ENCODE peak calls at places on chromosomes 16 and 17, in five cellular contexts. O, K, J, S and F are unnamed samples.

GRCh38 chr17:56110463-56111138 is 42.7 kb upstream of the ANKFN1 start:
- DNase-seq in O (no peak), K (peak; percentile 26), J (no peak), S (no peak), F (no peak)

GRCh38 chr16:86979061-86979460 is 338.1 kb downstream of the C16orf95 start:
- DNase-seq in O (no peak), K (no peak), J (no peak), S (no peak), F (no peak)

GRCh38 chr16:81778861-81779539 is at the start of gene PLCG2:
- DNase-seq in O (peak; percentile 89), K (peak; percentile 90), J (no peak), S (peak; percentile 76), F (peak; percentile 94)

GRCh38 chr17:46877466-46877865 is 26.1 kb downstream of the WNT9B start:
- DNase-seq in O (peak; percentile 53), K (no peak), J (no peak), S (no peak), F (no peak)

GRCh38 chr16:67663877-67664222 is 2.7 kb downstream of the ENKD1 start:
- DNase-seq in O (no peak), K (no peak), J (no peak), S (no peak), F (no peak)

GRCh38 chr16:87391950-87392822 is at the start of gene MAP1LC3B:
- DNase-seq in O (peak; percentile 100), K (peak; percentile 99), J (peak; percentile 58), S (peak; percentile 98), F (peak; percentile 99)

GRCh38 chr17:18225121-18225561 is 294 bp upstream of the LLGL1 start:
- DNase-seq in O (peak; percentile 98), K (peak; percentile 99), J (peak; percentile 64), S (peak; percentile 99), F (peak; percentile 99)

GRCh38 chr17:1255041-1255440 is 15.2 kb upstream of the BHLHA9 start:
- DNase-seq in O (no peak), K (no peak), J (no peak), S (no peak), F (no peak)

GRCh38 chr16:5018791-5019190 is 14.9 kb downstream of the NAGPA start:
- DNase-seq in O (no peak), K (no peak), J (no peak), S (no peak), F (no peak)

GRCh38 chr16:51845586-51845985 is 694.5 kb upstream of the SALL1 start:
- DNase-seq in O (no peak), K (no peak), J (no peak), S (no peak), F (no peak)

GRCh38 chr16:80938035-80938927 is 68.4 kb downstream of the CMC2 start:
- DNase-seq in O (no peak), K (peak; percentile 73), J (no peak), S (peak; percentile 63), F (no peak)

GRCh38 chr16:65769776-65770438 is 596.6 kb upstream of the CDH5 start:
- DNase-seq in O (no peak), K (no peak), J (no peak), S (no peak), F (no peak)

GRCh38 chr17:80722656-80723055 is 178.0 kb downstream of the RPTOR start:
- DNase-seq in O (peak; percentile 42), K (no peak), J (no peak), S (no peak), F (no peak)

GRCh38 chr17:49434821-49435581 is 20.3 kb upstream of the PHB1 start:
- DNase-seq in O (peak; percentile 74), K (peak; percentile 56), J (no peak), S (no peak), F (no peak)